ENCODE peak calls at places on chromosomes 2 and 18, in five cellular contexts. Z is fibroblast of the aortic adventitia; R is endothelial cell of umbilical vein; U is CD8-positive, alpha-beta T cell; X is GM23338. N is an unnamed sample.

GRCh38 chr2:109513749-109514588 is 99.8 kb downstream of the SEPTIN10 start:
- DNase-seq in Z (peak), R (no peak), U (no peak), X (no peak), N (peak)

GRCh38 chr2:156320491-156320896 is 12.0 kb downstream of the NR4A2 start:
- DNase-seq in Z (peak), R (no peak), U (no peak), X (peak), N (peak)

GRCh38 chr2:151637284-151637781 is 96.9 kb downstream of the NEB start:
- DNase-seq in Z (no peak), R (no peak), U (peak), X (no peak), N (peak)

GRCh38 chr18:45850021-45850420 is 24.5 kb downstream of the SIGLEC15 start:
- DNase-seq in Z (no peak), R (no peak), U (no peak), X (peak), N (no peak)

GRCh38 chr2:206345606-206346005 is 71.1 kb downstream of the ZDBF2 start:
- DNase-seq in Z (no peak), R (no peak), U (no peak), X (no peak), N (no peak)

GRCh38 chr2:7788736-7789135 is 871.5 kb downstream of the RNF144A start:
- DNase-seq in Z (no peak), R (no peak), U (no peak), X (no peak), N (no peak)

GRCh38 chr2:69046221-69046662 is 33.3 kb downstream of the ANTXR1 start:
- DNase-seq in Z (peak), R (peak), U (no peak), X (no peak), N (peak)

GRCh38 chr18:9008709-9009635 is 93.5 kb upstream of the NDUFV2 start:
- DNase-seq in Z (no peak), R (no peak), U (no peak), X (no peak), N (no peak)

GRCh38 chr18:40868110-40868858 is 1086.8 kb upstream of the PIK3C3 start:
- DNase-seq in Z (peak), R (peak), U (no peak), X (no peak), N (no peak)

GRCh38 chr2:584863-585823 is 92.1 kb downstream of the TMEM18 start:
- DNase-seq in Z (no peak), R (no peak), U (peak), X (peak), N (no peak)

GRCh38 chr2:100888602-100889001 is 68.7 kb downstream of the NPAS2 start:
- DNase-seq in Z (peak), R (no peak), U (no peak), X (no peak), N (no peak)

GRCh38 chr2:71348302-71348701 is 16.7 kb downstream of the ZNF638 start:
- DNase-seq in Z (peak), R (peak), U (no peak), X (peak), N (peak)

GRCh38 chr2:45452866-45453265 is 158.2 kb downstream of the SRBD1 start:
- DNase-seq in Z (peak), R (no peak), U (no peak), X (no peak), N (no peak)

GRCh38 chr2:10932345-10933151 is 20.8 kb downstream of the KCNF1 start:
- DNase-seq in Z (no peak), R (peak), U (no peak), X (no peak), N (peak)

GRCh38 chr2:200509227-200509607 is 651 bp downstream of the KCTD18 start:
- DNase-seq in Z (no peak), R (no peak), U (no peak), X (peak), N (peak)

GRCh38 chr2:204860249-204860648 is 315.0 kb downstream of the PARD3B start:
- DNase-seq in Z (peak), R (no peak), U (no peak), X (no peak), N (no peak)

GRCh38 chr2:63735931-63736820 is 105.5 kb upstream of the UGP2 start:
- DNase-seq in Z (peak), R (peak), U (no peak), X (no peak), N (peak)

GRCh38 chr2:186460465-186460864 is 25.6 kb upstream of the ZC3H15 start:
- DNase-seq in Z (peak), R (peak), U (no peak), X (peak), N (peak)

GRCh38 chr2:4507706-4508105 is 804.3 kb downstream of the DCDC2C start:
- DNase-seq in Z (no peak), R (no peak), U (no peak), X (no peak), N (no peak)

GRCh38 chr2:25342372-25343186 is 854 bp upstream of the DNMT3A start:
- DNase-seq in Z (peak), R (peak), U (peak), X (peak), N (peak)

GRCh38 chr2:157726946-157727345 is 98.3 kb upstream of the ACVR1C start:
- DNase-seq in Z (no peak), R (no peak), U (no peak), X (no peak), N (no peak)

GRCh38 chr2:120661551-120661950 is 74.1 kb upstream of the GLI2 start:
- DNase-seq in Z (no peak), R (no peak), U (no peak), X (peak), N (no peak)